ENCODE peak calls at places on chromosomes 3 and 15, in four cellular contexts. S is left ventricle myocardium inferior, R is astrocyte, K is epithelial cell of esophagus. C is an unnamed sample.

GRCh38 chr15:70181626-70182255 is 84.0 kb upstream of the TLE3 start:
- DNase-seq in R (no peak), S (no peak), K (no peak), C (no peak)

GRCh38 chr3:102532901-102533300 is 98.1 kb downstream of the ZPLD1 start:
- DNase-seq in K (no peak), R (peak), S (no peak), C (no peak)

GRCh38 chr15:63136742-63137141 is 15.1 kb downstream of the LACTB start:
- DNase-seq in R (no peak), S (no peak), K (no peak), C (no peak)

GRCh38 chr15:41819455-41820050 is 8.3 kb upstream of the JMJD7 start:
- DNase-seq in K (peak), R (no peak), S (no peak), C (no peak)

GRCh38 chr15:87672309-87672897 is 584.1 kb downstream of the NTRK3 start:
- DNase-seq in R (peak), S (peak), K (peak), C (no peak)

GRCh38 chr15:73564255-73564654 is 68.9 kb downstream of the NPTN start:
- DNase-seq in S (no peak), K (peak), R (peak), C (peak)

GRCh38 chr3:175916151-175916946 is 1057.2 kb downstream of the NAALADL2 start:
- DNase-seq in S (no peak), K (no peak), R (no peak), C (no peak)

GRCh38 chr3:128252083-128252482 is 98.8 kb downstream of the EEFSEC start:
- DNase-seq in R (no peak), K (no peak), S (no peak), C (no peak)

GRCh38 chr3:77039606-77040553 is at the start of gene ROBO2:
- DNase-seq in R (peak), S (peak), K (peak), C (no peak)

GRCh38 chr15:43150171-43150929 is 17.0 kb downstream of the TMEM62 start:
- DNase-seq in R (peak), S (no peak), K (peak), C (peak)

GRCh38 chr3:28050895-28051294 is 190.5 kb upstream of the CMC1 start:
- DNase-seq in R (peak), K (peak), S (no peak), C (peak)

GRCh38 chr15:71455107-71455506 is 339.8 kb downstream of the THSD4 start:
- DNase-seq in R (no peak), S (no peak), K (peak), C (no peak)

GRCh38 chr15:20340331-20340811 is 201.2 kb downstream of the GOLGA6L6 start:
- DNase-seq in K (peak), R (no peak), S (peak), C (no peak)

GRCh38 chr3:136075816-136076215 is 110.3 kb downstream of the PPP2R3A start:
- DNase-seq in S (no peak), K (no peak), R (peak), C (no peak)

GRCh38 chr15:63023351-63023945 is 19.1 kb upstream of the TPM1 start:
- DNase-seq in K (peak), S (no peak), R (peak), C (no peak)

GRCh38 chr3:149559989-149560388 is 85.5 kb downstream of the TM4SF4 start:
- DNase-seq in K (no peak), R (no peak), S (no peak), C (no peak)

GRCh38 chr3:187242435-187242834 is 45.1 kb downstream of the RTP1 start:
- DNase-seq in K (no peak), S (no peak), R (no peak), C (no peak)

GRCh38 chr3:129164500-129164899 is 3.6 kb upstream of the ISY1 start:
- DNase-seq in K (no peak), S (no peak), R (no peak), C (no peak)

GRCh38 chr3:79618883-79619282 is 148.9 kb downstream of the ROBO1 start:
- DNase-seq in K (peak), R (no peak), S (no peak), C (no peak)

GRCh38 chr15:80761754-80762153 is 17.4 kb upstream of the CEMIP start:
- DNase-seq in R (no peak), S (no peak), K (no peak), C (no peak)

GRCh38 chr3:28617821-28618220 is 269.2 kb upstream of the AZI2 start:
- DNase-seq in K (no peak), S (no peak), R (no peak), C (no peak)

GRCh38 chr3:170470063-170471006 is 51.7 kb downstream of the CLDN11 start:
- DNase-seq in K (no peak), S (no peak), R (peak), C (no peak)

GRCh38 chr15:77784361-77785292 is 151.9 kb upstream of the LINGO1 start:
- DNase-seq in K (peak), R (no peak), S (no peak), C (no peak)
- TF ChIP-seq CTCF in K (peak), R (peak), S (peak), C (peak)

DNA sequence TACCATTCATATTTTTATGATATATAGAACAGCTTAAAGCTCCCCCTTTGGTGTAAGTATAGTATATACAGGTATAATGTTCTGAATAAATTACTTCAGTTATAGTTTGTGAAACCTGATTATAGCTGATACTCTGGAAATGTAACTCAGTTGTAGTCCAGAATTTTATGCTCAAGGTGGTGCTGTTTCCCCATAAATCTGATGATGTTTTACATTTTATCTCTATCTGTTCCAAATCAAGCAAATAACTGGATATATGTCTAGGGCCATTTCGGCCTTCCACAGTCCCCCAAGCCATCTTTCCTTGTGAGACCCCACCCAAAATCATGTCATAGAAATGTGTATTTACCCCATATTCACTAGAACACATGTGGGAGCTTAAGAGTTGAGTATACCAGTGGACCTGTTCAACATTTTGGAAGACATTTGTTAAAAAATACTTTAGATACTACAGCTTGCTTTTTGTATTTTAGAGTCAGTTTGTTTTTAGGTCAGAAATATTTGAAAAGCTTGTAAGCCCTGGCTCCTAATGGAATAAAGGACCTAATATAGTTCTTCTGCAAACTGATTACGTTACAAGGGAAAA is 107.1 kb downstream of the ATG7 start:
- DNase-seq in K (peak), R (peak), S (no peak), C (no peak)
- H3K4me3 ChIP-seq in K (no peak), R (no peak), S (no peak), C (no peak)

GRCh38 chr3:111848778-111849177 is 10.3 kb upstream of the PHLDB2 start:
- DNase-seq in K (peak), S (no peak), R (no peak), C (no peak)

GRCh38 chr3:111845996-111846395 is 13.1 kb upstream of the PHLDB2 start:
- DNase-seq in K (no peak), R (no peak), S (no peak), C (no peak)

GRCh38 chr3:111846717-111847116 is 12.3 kb upstream of the PHLDB2 start:
- DNase-seq in R (peak), K (peak), S (no peak), C (peak)

GRCh38 chr3:111850481-111850880 is 8.6 kb upstream of the PHLDB2 start:
- DNase-seq in R (peak), K (peak), S (no peak), C (no peak)

DNA sequence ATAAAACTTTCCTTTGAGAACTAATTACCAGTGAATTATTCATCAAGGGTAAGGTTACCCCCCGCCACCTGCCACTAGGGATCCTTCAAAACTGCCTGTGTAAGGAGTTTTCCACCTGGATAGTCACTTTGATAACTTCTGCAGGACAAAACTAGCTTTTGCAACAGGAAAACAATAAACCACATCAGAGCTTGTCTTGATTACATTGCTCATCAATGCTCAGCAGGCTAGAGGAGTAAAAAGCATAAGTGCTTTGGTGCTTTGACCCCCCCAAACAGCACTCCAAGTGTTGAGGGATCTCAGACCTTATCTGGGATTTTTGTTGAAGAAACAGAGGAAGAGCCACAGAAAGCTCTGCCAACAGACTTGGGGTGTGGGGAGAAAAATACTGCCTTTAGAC is 10.8 kb upstream of the PHLDB2 start:
- DNase-seq in R (no peak), S (no peak), K (no peak), C (no peak)
- TF ChIP-seq CTCF in R (no peak), S (no peak), K (no peak), C (no peak)

DNA sequence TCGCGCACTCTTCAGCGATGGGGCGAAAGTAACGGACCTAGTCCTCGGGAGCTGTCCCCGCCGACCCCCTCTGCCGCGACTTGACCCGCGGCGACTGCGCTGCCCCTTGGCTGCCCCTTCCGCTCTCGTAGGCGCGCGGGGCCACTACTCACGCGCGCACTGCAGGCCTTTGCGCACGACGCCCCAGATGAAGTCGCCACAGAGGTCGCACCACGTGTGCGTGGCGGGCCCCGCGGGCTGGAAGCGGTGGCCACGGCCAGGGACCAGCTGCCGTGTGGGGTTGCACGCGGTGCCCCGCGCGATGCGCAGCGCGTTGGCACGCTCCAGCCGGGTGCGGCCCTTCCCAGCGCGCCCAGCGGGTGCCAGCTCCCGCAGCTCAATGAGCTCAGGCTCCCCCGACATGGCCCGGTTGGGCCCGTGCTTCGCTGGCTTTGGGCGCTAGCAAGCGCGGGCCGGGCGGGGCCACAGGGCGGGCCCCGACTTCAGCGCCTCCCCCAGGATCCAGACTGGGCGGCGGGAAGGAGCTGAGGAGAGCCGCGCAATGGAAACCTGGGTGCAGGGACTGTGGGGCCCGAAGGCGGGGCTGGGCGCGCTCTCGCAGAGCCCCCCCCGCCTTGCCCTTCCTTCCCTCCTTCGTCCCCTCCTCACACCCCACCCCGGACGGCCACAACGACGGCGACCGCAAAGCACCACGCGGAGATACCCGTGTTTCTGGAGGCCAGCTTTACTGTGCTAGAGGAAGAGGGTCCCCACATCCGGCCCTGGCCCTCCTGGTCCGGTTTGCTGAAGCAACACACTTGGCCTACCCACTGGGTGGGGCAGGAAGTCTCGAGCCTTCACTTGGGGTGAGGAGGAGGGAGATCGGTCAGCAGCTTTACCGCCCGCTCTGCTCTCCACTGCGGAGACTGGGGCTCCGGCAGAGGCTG is at the start of gene RASSF1:
- DNase-seq in K (peak), R (no peak), S (peak), C (no peak)
- H3K4me3 ChIP-seq in K (peak), R (peak), S (peak), C (no peak)

GRCh38 chr3:17390785-17391184 is 351.6 kb downstream of the TBC1D5 start:
- DNase-seq in S (no peak), K (no peak), R (no peak), C (no peak)

GRCh38 chr3:17387108-17387507 is 355.3 kb downstream of the TBC1D5 start:
- DNase-seq in R (no peak), S (no peak), K (no peak), C (no peak)

GRCh38 chr3:17384567-17385296 is 357.7 kb downstream of the TBC1D5 start:
- DNase-seq in S (no peak), R (no peak), K (peak), C (peak)

GRCh38 chr3:17386432-17386831 is 356.0 kb downstream of the TBC1D5 start:
- DNase-seq in R (no peak), S (no peak), K (no peak), C (no peak)
- TF ChIP-seq CTCF in R (no peak), S (no peak), K (no peak), C (no peak)

GRCh38 chr15:79283252-79284048 is 928 bp downstream of the ANKRD34C start:
- DNase-seq in K (peak), S (peak), R (peak), C (no peak)
- H3K4me3 ChIP-seq in K (no peak), S (no peak), R (no peak), C (no peak)

GRCh38 chr15:89501646-89502045 is 5.3 kb upstream of the RHCG start:
- DNase-seq in S (no peak), K (no peak), R (no peak), C (no peak)

GRCh38 chr15:89498574-89498906 is 2.2 kb upstream of the RHCG start:
- DNase-seq in S (no peak), R (no peak), K (no peak), C (no peak)

GRCh38 chr15:89499156-89499555 is 2.8 kb upstream of the RHCG start:
- DNase-seq in S (no peak), R (no peak), K (no peak), C (no peak)

GRCh38 chr15:89502867-89503595 is 6.6 kb upstream of the RHCG start:
- DNase-seq in K (peak), R (no peak), S (no peak), C (no peak)

GRCh38 chr15:89500397-89501270 is 4.3 kb upstream of the RHCG start:
- DNase-seq in R (no peak), S (no peak), K (peak), C (no peak)
- TF ChIP-seq CTCF in R (peak), S (no peak), K (peak), C (peak)

DNA sequence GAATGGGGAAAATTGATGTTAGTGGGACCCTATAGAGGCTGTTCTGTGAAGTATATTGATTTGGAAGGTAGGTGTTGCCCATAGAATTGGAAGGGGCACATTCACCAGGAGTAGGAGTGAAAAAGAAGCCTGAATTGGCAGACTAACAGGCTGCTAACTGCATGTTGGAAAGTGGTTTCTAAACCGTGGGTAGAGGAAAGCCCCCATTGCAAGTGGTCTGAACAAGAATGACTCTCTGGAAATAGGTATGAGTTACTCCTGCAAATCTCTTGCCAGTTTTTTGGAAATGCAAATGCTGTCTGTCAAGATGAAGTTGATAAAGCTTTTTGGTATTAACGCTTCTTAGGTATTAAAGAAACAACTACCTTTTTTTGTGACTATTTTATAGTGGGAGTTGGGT is 3.5 kb downstream of the UBE2E1 start:
- DNase-seq in R (no peak), S (no peak), K (no peak), C (no peak)
- H3K4me3 ChIP-seq in R (no peak), S (peak), K (peak), C (no peak)

GRCh38 chr3:122941233-122942206 is 86.0 kb downstream of the SEMA5B start:
- DNase-seq in S (no peak), R (no peak), K (no peak), C (no peak)
- TF ChIP-seq CTCF in S (peak), R (peak), K (peak), C (peak)

C was measured in epithelial cell of proximal tubule.